ENCODE peak calls at places on chromosomes 6 and 20, in nine cellular contexts. S, H, L, J, I, K, G, E and Z are unnamed samples.
A peak's percentile ranks its signal among the peaks of the same experiment; 100 is the strongest.

GRCh38 chr6:11404081-11404480 is 133.5 kb upstream of the TMEM170B start:
- DNase-seq in S (no peak), H (no peak), L (no peak), J (no peak), I (no peak), K (no peak), G (no peak), E (no peak), Z (no peak)

GRCh38 chr20:49422176-49422575 is 60.3 kb downstream of the KCNB1 start:
- DNase-seq in S (no peak), H (no peak), L (no peak), J (no peak), I (no peak), K (no peak), G (no peak), E (no peak), Z (no peak)

GRCh38 chr6:43189905-43190304 is 7.9 kb downstream of the CUL9 start:
- DNase-seq in S (peak; percentile 48), H (no peak), L (no peak), J (no peak), I (no peak), K (no peak), G (no peak), E (no peak), Z (no peak)

GRCh38 chr6:170360476-170360875 is 53.9 kb downstream of the FAM120B start:
- DNase-seq in S (no peak), H (no peak), L (no peak), J (no peak), I (no peak), K (no peak), G (no peak), E (peak; percentile 25), Z (no peak)

GRCh38 chr6:27553123-27553904 is 80.4 kb upstream of the ZNF184 start:
- DNase-seq in S (peak; percentile 83), H (peak; percentile 80), L (no peak), J (no peak), I (no peak), K (peak; percentile 3), G (no peak), E (peak; percentile 38), Z (no peak)

GRCh38 chr20:17227669-17228623 is 1.1 kb downstream of the PCSK2 start:
- DNase-seq in S (no peak), H (no peak), L (no peak), J (no peak), I (no peak), K (no peak), G (no peak), E (no peak), Z (no peak)

GRCh38 chr20:3786665-3787639 is at the start of gene CENPB:
- DNase-seq in S (peak; percentile 91), H (peak; percentile 81), L (peak; percentile 94), J (peak; percentile 88), I (peak; percentile 94), K (peak; percentile 90), G (peak; percentile 84), E (peak; percentile 81), Z (peak; percentile 85)

GRCh38 chr6:11700118-11700718 is 78.4 kb downstream of the ADTRP start:
- DNase-seq in S (peak; percentile 59), H (peak; percentile 29), L (no peak), J (peak; percentile 63), I (no peak), K (peak; percentile 49), G (no peak), E (peak; percentile 83), Z (no peak)

GRCh38 chr20:33827629-33828325 is 16.6 kb downstream of the CHMP4B start:
- DNase-seq in S (no peak), H (no peak), L (no peak), J (no peak), I (no peak), K (peak; percentile 56), G (no peak), E (no peak), Z (no peak)

GRCh38 chr20:60085551-60086132 is 127.4 kb downstream of the CDH26 start:
- DNase-seq in S (peak; percentile 15), H (no peak), L (no peak), J (no peak), I (no peak), K (no peak), G (no peak), E (no peak), Z (no peak)

GRCh38 chr6:147770221-147770620 is 261.7 kb downstream of the SAMD5 start:
- DNase-seq in S (no peak), H (no peak), L (no peak), J (no peak), I (no peak), K (no peak), G (no peak), E (no peak), Z (no peak)

GRCh38 chr6:37860226-37860839 is 40.8 kb downstream of the ZFAND3 start:
- DNase-seq in S (peak; percentile 28), H (no peak), L (no peak), J (peak; percentile 24), I (peak; percentile 49), K (peak; percentile 35), G (peak; percentile 27), E (peak; percentile 71), Z (no peak)

GRCh38 chr20:37521091-37521771 is at the start of gene NNAT:
- DNase-seq in S (no peak), H (no peak), L (no peak), J (no peak), I (no peak), K (no peak), G (no peak), E (no peak), Z (no peak)

GRCh38 chr6:131061041-131061770 is 1.8 kb downstream of the EPB41L2 start:
- DNase-seq in S (no peak), H (no peak), L (no peak), J (no peak), I (no peak), K (peak; percentile 49), G (no peak), E (peak; percentile 52), Z (no peak)

GRCh38 chr6:69005194-69005593 is 370.1 kb downstream of the ADGRB3 start:
- DNase-seq in S (no peak), H (no peak), L (no peak), J (no peak), I (no peak), K (no peak), G (no peak), E (no peak), Z (no peak)

GRCh38 chr20:8361008-8361652 is 229.1 kb downstream of the PLCB1 start:
- DNase-seq in S (no peak), H (peak; percentile 11), L (no peak), J (no peak), I (no peak), K (peak; percentile 34), G (no peak), E (peak; percentile 24), Z (no peak)

GRCh38 chr20:40787922-40788321 is 98.9 kb upstream of the MAFB start:
- DNase-seq in S (no peak), H (no peak), L (no peak), J (no peak), I (no peak), K (no peak), G (no peak), E (no peak), Z (no peak)

GRCh38 chr20:20552076-20552475 is 160.4 kb downstream of the RALGAPA2 start:
- DNase-seq in S (no peak), H (no peak), L (no peak), J (no peak), I (no peak), K (no peak), G (no peak), E (no peak), Z (no peak)
- H3K4me1 ChIP-seq in S (no peaks in the 10 kb centered on the region), H (peaks cover 44% of the 10 kb centered on the region), L (no peaks in the 10 kb centered on the region), J (peaks cover 5% of the 10 kb centered on the region), I (peaks cover 7% of the 10 kb centered on the region), K (peaks cover 6% of the 10 kb centered on the region), G (no peaks in the 10 kb centered on the region), E (no peaks in the 10 kb centered on the region), Z (peaks cover 4% of the 10 kb centered on the region)

DNA sequence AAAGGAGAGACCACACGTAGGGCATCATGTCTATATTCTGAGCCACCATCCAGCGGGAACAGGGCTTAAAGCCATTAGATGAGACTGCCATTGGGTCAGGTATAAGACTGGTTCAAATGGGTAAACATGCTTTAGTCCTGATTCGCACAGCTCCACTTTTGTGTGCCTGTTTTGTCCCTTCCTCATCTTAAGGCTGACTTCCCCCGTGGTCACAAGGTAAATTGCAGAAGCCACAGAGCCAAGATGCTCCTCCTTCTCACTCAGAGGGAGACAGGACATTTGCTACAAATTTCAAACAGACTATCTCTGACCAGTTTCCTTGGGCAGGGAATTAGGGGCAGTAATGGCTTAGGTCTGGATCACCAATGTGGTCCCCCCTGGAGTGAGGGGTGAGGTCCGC is 11.4 kb upstream of the IFNGR1 start:
- DNase-seq in S (no peak), H (no peak), L (no peak), J (no peak), I (no peak), K (no peak), G (no peak), E (no peak), Z (no peak)
- H3K4me1 ChIP-seq in S (peaks cover 3% of the 10 kb centered on the region), H (peaks cover 16% of the 10 kb centered on the region), L (no peaks in the 10 kb centered on the region), J (peaks cover 74% of the 10 kb centered on the region), I (peaks cover 6% of the 10 kb centered on the region), K (peaks cover 80% of the 10 kb centered on the region), G (no peaks in the 10 kb centered on the region), E (no peaks in the 10 kb centered on the region), Z (peaks cover 34% of the 10 kb centered on the region)

GRCh38 chr6:41577356-41577864 is 31.2 kb downstream of the FOXP4 start:
- DNase-seq in S (no peak), H (no peak), L (no peak), J (no peak), I (no peak), K (no peak), G (no peak), E (no peak), Z (no peak)
- H3K4me1 ChIP-seq in S (peaks cover 18% of the 10 kb centered on the region), H (peaks cover 18% of the 10 kb centered on the region), L (peaks cover 6% of the 10 kb centered on the region), J (no peaks in the 10 kb centered on the region), I (peaks cover 15% of the 10 kb centered on the region), K (peaks cover 4% of the 10 kb centered on the region), G (no peaks in the 10 kb centered on the region), E (peaks cover 26% of the 10 kb centered on the region), Z (no peaks in the 10 kb centered on the region)

GRCh38 chr6:7161845-7162244 is 54.1 kb downstream of the RREB1 start:
- DNase-seq in S (no peak), H (no peak), L (no peak), J (no peak), I (no peak), K (no peak), G (no peak), E (no peak), Z (no peak)
- H3K4me1 ChIP-seq in S (peaks cover 49% of the 10 kb centered on the region), H (peaks cover 37% of the 10 kb centered on the region), L (no peaks in the 10 kb centered on the region), J (no peaks in the 10 kb centered on the region), I (peaks cover 38% of the 10 kb centered on the region), K (peaks cover 2% of the 10 kb centered on the region), G (peaks cover 7% of the 10 kb centered on the region), E (peaks cover 31% of the 10 kb centered on the region), Z (no peaks in the 10 kb centered on the region)

GRCh38 chr20:44703956-44704488 is 11.1 kb upstream of the CCN5 start:
- DNase-seq in S (no peak), H (no peak), L (peak; percentile 70), J (no peak), I (no peak), K (no peak), G (no peak), E (no peak), Z (no peak)
- H3K4me1 ChIP-seq in S (no peaks in the 10 kb centered on the region), H (peaks cover 4% of the 10 kb centered on the region), L (peaks cover 11% of the 10 kb centered on the region), J (no peaks in the 10 kb centered on the region), I (no peaks in the 10 kb centered on the region), K (no peaks in the 10 kb centered on the region), G (no peaks in the 10 kb centered on the region), E (peaks cover 34% of the 10 kb centered on the region), Z (no peaks in the 10 kb centered on the region)